ENCODE peak calls at places on chromosomes 2 and 18, in eight cellular contexts. Z, Y, M, G, I, A, C and N are unnamed samples. For H3K4me1, the result is how much of the 10 kb centered on the place peaks cover.

GRCh38 chr2:129201636-129202035 is 777.8 kb upstream of the RAB6C start:
- DNase-seq in I (no peak), Z (no peak), Y (no peak), A (no peak), C (no peak), G (no peak), M (no peak), N (no peak)

GRCh38 chr2:97713296-97714083 is at the start of gene ZAP70:
- DNase-seq in A (peak), G (no peak), I (peak), Z (no peak), M (no peak), Y (no peak), C (no peak), N (no peak)

GRCh38 chr2:54454922-54455583 is 1.1 kb upstream of the SPTBN1 start:
- DNase-seq in Z (peak), M (peak), I (peak), G (no peak), Y (no peak), A (peak), C (peak), N (no peak)

GRCh38 chr2:123521868-123522267 is 503.2 kb upstream of the CNTNAP5 start:
- DNase-seq in M (no peak), C (no peak), G (no peak), Z (no peak), A (no peak), I (no peak), Y (no peak), N (no peak)

GRCh38 chr2:236572482-236572881 is 2.9 kb downstream of the ACKR3 start:
- DNase-seq in A (peak), M (no peak), Y (no peak), C (peak), I (no peak), Z (no peak), G (no peak), N (no peak)

GRCh38 chr2:129877795-129878775 is 101.4 kb upstream of the RAB6C start:
- DNase-seq in I (no peak), M (peak), Y (peak), A (peak), G (peak), C (peak), Z (peak), N (peak)

GRCh38 chr18:12038082-12038660 is 55.5 kb upstream of the ANKRD62 start:
- DNase-seq in Y (no peak), G (peak), Z (peak), A (peak), M (no peak), I (no peak), C (peak), N (no peak)

GRCh38 chr2:170235860-170236638 is 58.1 kb downstream of the MYO3B start:
- DNase-seq in G (no peak), I (no peak), Y (peak), C (peak), M (peak), Z (no peak), A (no peak), N (no peak)

GRCh38 chr2:2613279-2614199 is 282.5 kb upstream of the MYT1L start:
- DNase-seq in M (peak), C (peak), I (peak), Y (peak), A (peak), G (no peak), Z (peak), N (peak)

GRCh38 chr2:186737737-186738508 is 44.1 kb downstream of the FAM171B start:
- DNase-seq in M (no peak), Z (no peak), A (no peak), G (no peak), Y (no peak), C (no peak), I (no peak), N (no peak)

GRCh38 chr2:205409403-205409802 is 272.9 kb upstream of the NRP2 start:
- DNase-seq in Z (no peak), I (no peak), C (no peak), A (no peak), M (no peak), G (no peak), Y (no peak), N (no peak)

GRCh38 chr2:75238670-75239330 is 39.5 kb upstream of the TACR1 start:
- DNase-seq in Z (no peak), G (no peak), M (no peak), C (no peak), I (no peak), Y (peak), A (no peak), N (no peak)

GRCh38 chr2:99140056-99140859 is 1.2 kb upstream of the C2orf15 start:
- DNase-seq in A (no peak), C (no peak), G (no peak), M (no peak), I (no peak), Y (no peak), Z (no peak), N (no peak)

GRCh38 chr2:28398101-28398834 is 5.6 kb downstream of the FOSL2 start:
- DNase-seq in G (peak), Z (peak), I (peak), A (peak), Y (no peak), C (no peak), M (no peak), N (no peak)

GRCh38 chr2:169673921-169674320 is 20.3 kb downstream of the CFAP210 start:
- DNase-seq in A (no peak), G (no peak), I (no peak), C (no peak), Y (no peak), M (no peak), Z (no peak), N (no peak)

GRCh38 chr2:48048725-48049124 is 142.4 kb upstream of the FBXO11 start:
- DNase-seq in Y (no peak), M (no peak), I (no peak), C (no peak), A (no peak), G (no peak), Z (no peak), N (no peak)

GRCh38 chr18:55687106-55687505 is 99.1 kb upstream of the TCF4 start:
- DNase-seq in I (no peak), Z (no peak), C (no peak), G (no peak), Y (no peak), A (no peak), M (no peak), N (no peak)

GRCh38 chr2:69196327-69197117 is 183.5 kb downstream of the ANTXR1 start:
- DNase-seq in I (no peak), C (no peak), Y (no peak), G (peak), Z (no peak), A (no peak), M (no peak), N (no peak)

GRCh38 chr2:19764998-19765397 is 136.8 kb downstream of the TTC32 start:
- DNase-seq in I (no peak), Y (no peak), Z (no peak), G (no peak), M (no peak), A (no peak), C (no peak), N (no peak)

GRCh38 chr2:187475499-187476248 is 27.6 kb upstream of the CALCRL start:
- DNase-seq in M (no peak), Z (no peak), Y (no peak), I (no peak), A (no peak), C (no peak), G (no peak), N (no peak)

GRCh38 chr2:205772983-205773382 is 90.7 kb downstream of the NRP2 start:
- DNase-seq in A (no peak), C (no peak), M (no peak), I (no peak), Z (no peak), Y (no peak), G (no peak), N (no peak)

GRCh38 chr2:46335404-46335965 is 38.3 kb downstream of the EPAS1 start:
- DNase-seq in A (peak), C (peak), I (peak), G (peak), M (no peak), Y (no peak), Z (peak), N (no peak)

GRCh38 chr2:52454962-52455361 is 1312.6 kb upstream of the CHAC2 start:
- DNase-seq in A (no peak), G (no peak), C (no peak), Z (no peak), Y (no peak), I (no peak), M (no peak), N (no peak)

GRCh38 chr2:217941886-217942728 is 60.7 kb downstream of the TNS1 start:
- DNase-seq in I (peak), M (no peak), A (no peak), C (no peak), Z (peak), G (no peak), Y (no peak), N (no peak)

GRCh38 chr2:172021955-172022354 is 22.2 kb downstream of the METAP1D start:
- DNase-seq in Y (no peak), A (no peak), M (no peak), Z (no peak), I (no peak), C (no peak), G (peak), N (no peak)

GRCh38 chr2:71935291-71935848 is 212.3 kb downstream of the CYP26B1 start:
- DNase-seq in Y (no peak), A (peak), I (no peak), G (peak), M (no peak), C (no peak), Z (no peak), N (peak)

GRCh38 chr2:193350509-193350908 is 1155.8 kb upstream of the TMEFF2 start:
- DNase-seq in Z (no peak), A (no peak), M (no peak), G (no peak), I (no peak), Y (no peak), C (no peak), N (no peak)

GRCh38 chr18:45252474-45252873 is 362.8 kb upstream of the SLC14A2 start:
- DNase-seq in C (no peak), Z (no peak), M (no peak), Y (no peak), G (no peak), A (no peak), I (no peak), N (no peak)
- H3K4me1 ChIP-seq in C (under half), Z (under half), M (under half), Y (under half), G (half or more), A (under half), I (under half), N (half or more)

DNA sequence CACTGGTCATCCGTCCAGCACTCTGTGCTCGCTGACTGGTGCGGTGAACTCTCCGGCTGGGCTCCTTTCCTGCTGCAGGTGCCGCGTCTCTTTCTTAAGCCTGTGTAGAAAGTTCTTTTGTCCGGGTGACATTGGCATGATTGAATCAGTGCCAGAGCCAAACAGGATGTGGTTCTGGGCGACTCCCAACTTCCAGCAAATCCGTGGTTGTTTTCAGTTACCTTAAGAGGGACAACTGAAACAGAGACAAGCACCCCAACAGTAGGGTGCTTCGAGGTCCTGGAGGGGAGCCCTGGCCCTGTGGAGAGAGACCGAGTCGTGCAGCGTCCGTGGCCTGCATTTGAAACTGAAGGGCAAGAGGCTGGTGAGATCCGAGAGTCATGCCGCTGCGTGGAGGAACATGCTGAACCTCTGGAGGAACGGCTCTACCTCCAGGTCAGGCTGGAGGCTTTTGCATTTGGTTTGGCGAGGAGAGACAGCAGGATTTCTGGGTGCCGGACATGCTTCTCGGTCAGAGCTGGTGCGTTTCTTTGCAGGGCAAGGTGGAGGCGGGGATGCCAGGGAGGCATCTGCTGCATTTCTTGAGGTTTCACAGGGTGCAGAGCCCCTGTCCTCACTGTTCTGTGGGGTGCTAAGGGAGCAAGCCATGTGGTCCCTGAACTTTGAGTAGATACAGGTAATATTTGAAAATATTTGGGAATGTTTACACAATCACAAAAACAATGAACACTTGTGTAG is 26.8 kb downstream of the SH3BP4 start:
- DNase-seq in Y (no peak), C (no peak), M (no peak), Z (no peak), A (no peak), G (peak), I (no peak), N (no peak)
- H3K4me1 ChIP-seq in Y (under half), C (under half), M (under half), Z (under half), A (under half), G (half or more), I (under half), N (half or more)

GRCh38 chr2:109256111-109256510 is 127.1 kb downstream of the SH3RF3 start:
- DNase-seq in C (no peak), Z (no peak), A (no peak), Y (no peak), M (no peak), I (no peak), G (no peak), N (no peak)
- H3K4me1 ChIP-seq in C (under half), Z (under half), A (under half), Y (under half), M (under half), I (under half), G (under half), N (half or more)

GRCh38 chr2:5236308-5236707 is 455.9 kb upstream of the SOX11 start:
- DNase-seq in M (no peak), C (peak), I (no peak), Y (no peak), Z (no peak), A (no peak), G (no peak), N (no peak)
- H3K4me1 ChIP-seq in M (under half), C (under half), I (under half), Y (under half), Z (under half), A (under half), G (under half), N (under half)

GRCh38 chr2:110103060-110103961 is 12.3 kb downstream of the MALL start:
- DNase-seq in M (no peak), I (no peak), C (no peak), G (no peak), A (no peak), Y (no peak), Z (no peak), N (peak)

GRCh38 chr2:110101911-110102774 is 13.5 kb downstream of the MALL start:
- DNase-seq in I (no peak), A (no peak), Z (no peak), C (no peak), Y (no peak), M (no peak), G (no peak), N (peak)

GRCh38 chr2:110105183-110105582 is 10.4 kb downstream of the MALL start:
- DNase-seq in G (no peak), C (no peak), Z (no peak), A (no peak), I (no peak), Y (no peak), M (no peak), N (peak)

GRCh38 chr2:110105608-110106467 is 9.8 kb downstream of the MALL start:
- DNase-seq in M (no peak), G (no peak), I (no peak), C (no peak), Z (no peak), A (no peak), Y (no peak), N (peak)

DNA sequence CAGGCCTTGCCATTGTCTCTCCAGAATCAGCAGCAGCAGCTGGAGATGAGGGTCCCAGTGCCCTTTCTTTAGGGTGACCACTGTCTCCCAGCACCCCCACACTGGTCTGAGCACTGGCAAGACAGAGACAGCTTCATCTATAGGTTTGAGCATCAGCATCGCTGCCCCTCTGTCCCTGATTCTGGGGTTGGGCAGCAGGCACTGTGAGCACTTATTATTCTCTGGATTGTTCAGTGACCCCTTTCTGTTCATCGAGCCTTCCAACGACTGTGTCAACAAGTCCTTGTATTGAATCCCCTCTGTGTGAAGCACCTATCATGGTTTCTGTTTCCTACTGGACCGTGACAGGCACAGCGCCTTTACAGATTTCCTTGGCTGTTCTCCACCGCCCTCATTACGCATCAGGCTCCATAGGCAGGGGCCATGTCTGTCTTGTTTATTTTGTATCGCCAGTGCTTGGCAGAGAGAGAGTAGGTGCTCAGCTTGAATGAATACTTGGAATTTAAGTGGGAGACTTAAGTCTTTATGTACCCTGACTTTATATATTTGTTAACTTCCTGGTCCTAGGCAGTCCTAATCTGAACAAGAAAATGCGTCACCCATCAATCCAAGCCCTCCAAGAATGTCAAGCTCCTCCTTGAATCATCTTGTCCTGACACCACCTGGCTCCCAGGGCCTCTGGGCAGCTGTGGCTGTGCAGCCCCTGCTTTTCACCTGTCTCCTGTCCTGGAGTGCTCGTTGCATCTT is 11.4 kb downstream of the MALL start:
- DNase-seq in M (no peak), A (no peak), Y (no peak), G (no peak), Z (no peak), C (no peak), I (no peak), N (peak)
- H3K4me1 ChIP-seq in M (under half), A (under half), Y (half or more), G (half or more), Z (under half), C (under half), I (under half), N (under half)

GRCh38 chr2:240622631-240623235 is 2.5 kb upstream of the GPR35 start:
- DNase-seq in M (no peak), I (peak), C (no peak), Z (no peak), Y (no peak), A (peak), G (no peak), N (no peak)

GRCh38 chr2:240626531-240627300 is 1.4 kb downstream of the GPR35 start:
- DNase-seq in I (peak), Y (no peak), Z (no peak), A (peak), C (no peak), G (no peak), M (no peak), N (no peak)

GRCh38 chr2:240623531-240624010 is 1.7 kb upstream of the GPR35 start:
- DNase-seq in M (no peak), G (no peak), C (no peak), A (no peak), I (peak), Y (no peak), Z (no peak), N (no peak)

GRCh38 chr2:240624011-240624949 is 1.0 kb upstream of the GPR35 start:
- DNase-seq in M (no peak), A (peak), G (no peak), Z (no peak), C (no peak), Y (no peak), I (peak), N (no peak)

DNA sequence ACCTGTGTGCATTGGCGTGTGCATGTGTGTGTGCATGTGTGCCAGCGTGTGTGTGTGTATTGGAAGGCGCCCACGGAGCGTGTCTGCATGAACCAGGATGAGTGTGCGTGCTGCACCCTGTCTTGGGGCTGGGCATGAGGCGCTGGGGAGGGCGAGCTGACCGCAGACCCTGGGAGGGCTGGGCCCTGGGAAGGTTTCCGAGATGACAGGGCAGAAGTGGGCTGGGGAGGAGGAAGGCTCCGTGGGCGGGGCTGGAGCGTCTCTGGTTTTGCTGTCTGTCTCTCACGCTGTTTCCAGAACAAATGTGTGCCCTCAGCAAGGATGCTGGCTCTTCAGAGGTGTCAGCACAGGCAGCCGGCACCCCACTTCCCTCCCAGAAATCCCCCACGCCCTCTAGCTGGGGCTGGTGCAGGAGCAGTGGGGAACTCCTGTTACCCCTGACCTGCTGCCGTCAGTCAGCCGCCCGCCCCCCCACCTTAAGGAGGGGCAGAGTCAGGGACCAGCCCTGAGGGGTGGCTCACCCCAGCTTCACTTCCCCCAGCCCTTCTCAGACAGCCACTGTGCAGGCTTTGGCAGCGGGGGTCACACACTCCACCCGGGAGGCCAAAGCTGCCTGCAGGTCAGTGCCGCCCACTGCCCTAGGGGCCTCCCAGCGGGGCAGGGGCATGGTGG is at the start of gene GPR35:
- DNase-seq in I (peak), Z (no peak), A (peak), Y (no peak), G (peak), M (no peak), C (no peak), N (no peak)
- H3K4me1 ChIP-seq in I (under half), Z (under half), A (under half), Y (under half), G (under half), M (under half), C (under half), N (under half)

DNA sequence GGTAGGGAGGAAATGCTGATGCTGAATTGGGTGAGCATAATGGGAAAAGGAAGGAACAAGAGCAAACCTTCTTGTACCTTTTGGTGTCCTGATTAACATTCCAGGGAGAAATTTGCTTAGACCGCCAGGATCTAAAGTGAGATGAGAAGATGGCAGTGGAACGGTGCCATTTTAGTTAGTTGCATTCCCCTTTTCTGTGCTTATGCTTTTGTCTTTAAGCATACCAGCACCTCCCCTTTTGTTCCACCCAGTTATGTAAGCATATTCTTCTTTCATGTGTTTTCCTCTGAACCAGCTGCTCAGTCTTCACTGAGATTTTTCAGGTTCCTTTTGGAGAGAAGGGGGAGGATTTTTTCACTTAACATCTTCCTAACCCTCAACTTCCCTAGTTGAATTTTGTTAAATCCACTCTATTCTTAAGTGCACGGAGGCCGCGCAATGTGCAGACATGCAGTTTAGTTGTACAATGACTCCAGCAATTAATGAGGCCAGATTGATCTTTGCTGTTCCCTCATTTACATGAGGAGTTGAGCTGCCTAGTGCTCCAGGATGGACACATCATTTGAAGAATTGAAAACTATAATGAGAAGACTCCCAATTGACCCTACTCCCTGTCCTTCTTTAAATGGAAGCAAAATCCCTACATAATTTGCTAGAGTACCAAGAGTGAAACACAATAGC is 73.9 kb downstream of the MAP4K4 start:
- DNase-seq in Y (no peak), C (no peak), I (no peak), M (no peak), G (no peak), A (no peak), Z (no peak), N (peak)
- H3K4me1 ChIP-seq in Y (under half), C (under half), I (under half), M (under half), G (under half), A (under half), Z (under half), N (half or more)